ENCODE peak calls at places on chromosome 19, in ten cellular contexts. L is AG04450, R is choroid plexus epithelial cell, P is pancreas, M is NB4, U is fibroblast of lung, G is mammary epithelial cell, C is PC-3, H is lower lobe of right lung, X is heart right ventricle. I is an unnamed sample.

GRCh38 chr19:30689474-30689873 is 317.3 kb downstream of the ZNF536 start:
- DNase-seq in P (no peak), G (no peak), H (no peak), C (no peak), X (no peak), M (no peak), R (no peak), L (no peak), U (no peak), I (no peak)

GRCh38 chr19:43447655-43448054 is 17.8 kb downstream of the LYPD3 start:
- DNase-seq in M (no peak), R (no peak), L (no peak), U (no peak), P (no peak), H (no peak), C (no peak), X (no peak), G (no peak), I (no peak)

GRCh38 chr19:19528721-19529490 is at the start of gene YJEFN3:
- DNase-seq in C (no peak), G (no peak), U (peak), R (peak), P (no peak), H (no peak), M (no peak), L (no peak), X (no peak), I (no peak)

GRCh38 chr19:485583-486236 is 10.6 kb upstream of the MADCAM1 start:
- DNase-seq in M (no peak), C (no peak), G (peak), X (no peak), H (no peak), P (peak), R (peak), L (no peak), U (peak), I (no peak)

GRCh38 chr19:56132316-56132822 is 8.7 kb upstream of the ZNF444 start:
- DNase-seq in X (peak), R (peak), H (peak), M (no peak), G (no peak), P (no peak), L (no peak), U (peak), C (no peak), I (no peak)

GRCh38 chr19:1445932-1446712 is 3.8 kb upstream of the APC2 start:
- DNase-seq in C (peak), P (no peak), U (no peak), G (no peak), H (no peak), L (no peak), M (no peak), X (no peak), R (no peak), I (no peak)

GRCh38 chr19:51676566-51677083 is 16.5 kb upstream of the SPACA6 start:
- DNase-seq in R (no peak), L (no peak), C (no peak), X (no peak), U (no peak), G (no peak), H (no peak), M (no peak), P (no peak), I (no peak)

GRCh38 chr19:51354742-51355148 is 11.4 kb downstream of the ETFB start:
- DNase-seq in X (no peak), M (no peak), U (peak), L (no peak), P (no peak), G (peak), R (peak), C (no peak), H (no peak), I (no peak)

GRCh38 chr19:19053508-19054314 is 10.1 kb upstream of the SLC25A42 start:
- DNase-seq in X (peak), H (peak), U (no peak), C (peak), R (peak), G (no peak), M (peak), P (peak), L (no peak), I (no peak)

GRCh38 chr19:6963937-6964336 is 57.3 kb downstream of the MBD3L2B start:
- DNase-seq in U (no peak), G (no peak), L (no peak), P (no peak), M (peak), R (no peak), X (no peak), C (peak), H (no peak), I (no peak)

GRCh38 chr19:811511-812048 is 10.2 kb downstream of the PLPPR3 start:
- DNase-seq in X (no peak), C (no peak), H (no peak), M (peak), U (no peak), G (no peak), P (no peak), L (no peak), R (no peak), I (no peak)

GRCh38 chr19:377801-378581 is 31.0 kb downstream of the C2CD4C start:
- DNase-seq in L (no peak), G (peak), X (no peak), H (no peak), U (no peak), R (no peak), P (no peak), M (no peak), C (no peak), I (no peak)

GRCh38 chr19:57558525-57558924 is 1.1 kb downstream of the ZNF550 start:
- DNase-seq in H (no peak), U (peak), L (no peak), C (peak), M (peak), X (no peak), G (no peak), R (peak), P (no peak), I (no peak)

GRCh38 chr19:39498262-39499081 is at the start of gene DLL3:
- DNase-seq in P (no peak), M (peak), R (peak), U (no peak), H (no peak), G (peak), C (peak), L (no peak), X (no peak), I (no peak)

GRCh38 chr19:46975918-46976782 is 43.5 kb upstream of the NPAS1 start:
- DNase-seq in M (no peak), R (peak), U (peak), H (peak), P (peak), X (peak), L (peak), C (peak), G (peak), I (no peak)

GRCh38 chr19:48498576-48498879 is 13.1 kb downstream of the LMTK3 start:
- DNase-seq in C (no peak), P (no peak), G (no peak), M (no peak), L (no peak), X (no peak), R (no peak), U (no peak), H (no peak), I (no peak)

GRCh38 chr19:6060600-6061391 is 49.5 kb downstream of the RFX2 start:
- DNase-seq in X (no peak), U (peak), H (no peak), R (no peak), G (peak), C (peak), P (no peak), L (no peak), M (peak), I (no peak)

GRCh38 chr19:31253816-31254551 is 95.3 kb downstream of the TSHZ3 start:
- DNase-seq in H (no peak), X (no peak), P (peak), R (peak), L (peak), U (peak), M (no peak), C (peak), G (peak), I (no peak)

GRCh38 chr19:46571495-46571894 is 29.6 kb upstream of the CALM3 start:
- DNase-seq in U (no peak), M (peak), R (peak), X (no peak), L (no peak), P (no peak), G (peak), H (no peak), C (peak), I (no peak)

GRCh38 chr19:11295665-11296245 is at the start of gene TSPAN16:
- DNase-seq in U (no peak), H (no peak), X (no peak), M (peak), P (no peak), L (no peak), R (no peak), G (no peak), C (no peak), I (no peak)

GRCh38 chr19:48511321-48511731 is 309 bp downstream of the LMTK3 start:
- DNase-seq in L (no peak), C (no peak), X (no peak), R (no peak), H (no peak), M (peak), P (no peak), U (no peak), G (no peak), I (no peak)

GRCh38 chr19:41862445-41862986 is 2.5 kb downstream of the RPS19 start:
- DNase-seq in L (no peak), R (no peak), M (no peak), X (no peak), H (no peak), G (no peak), U (no peak), P (no peak), C (no peak), I (no peak)

GRCh38 chr19:38032951-38033350 is 125.9 kb downstream of the SIPA1L3 start:
- DNase-seq in C (no peak), H (no peak), R (peak), P (no peak), X (no peak), M (no peak), U (peak), L (no peak), G (no peak), I (no peak)

GRCh38 chr19:19366691-19367396 is 38.6 kb upstream of the GATAD2A start:
- DNase-seq in H (peak), L (peak), X (peak), P (peak), U (peak), G (peak), C (peak), R (peak), M (peak), I (peak)

GRCh38 chr19:29277107-29277506 is 64.2 kb upstream of the UQCRFS1 start:
- DNase-seq in M (peak), U (no peak), G (no peak), L (no peak), P (no peak), R (no peak), X (peak), H (no peak), C (no peak), I (peak)

GRCh38 chr19:19152668-19153384 is 14.5 kb upstream of the TMEM161A start:
- DNase-seq in P (no peak), L (no peak), M (no peak), G (no peak), R (no peak), U (no peak), X (no peak), C (no peak), H (no peak), I (no peak)

GRCh38 chr19:33406521-33407139 is 33.1 kb downstream of the CEBPG start:
- DNase-seq in P (peak), U (peak), C (peak), L (no peak), G (peak), M (peak), X (peak), R (peak), H (peak), I (no peak)

GRCh38 chr19:7382694-7383093 is 34.0 kb downstream of the ARHGEF18 start:
- DNase-seq in U (no peak), G (no peak), M (no peak), H (no peak), P (no peak), C (no peak), L (no peak), X (no peak), R (no peak), I (no peak)

GRCh38 chr19:38731654-38732301 is 12.5 kb downstream of the CAPN12 start:
- DNase-seq in U (no peak), C (no peak), L (no peak), M (no peak), P (peak), R (no peak), H (peak), X (no peak), G (no peak), I (no peak)

DNA sequence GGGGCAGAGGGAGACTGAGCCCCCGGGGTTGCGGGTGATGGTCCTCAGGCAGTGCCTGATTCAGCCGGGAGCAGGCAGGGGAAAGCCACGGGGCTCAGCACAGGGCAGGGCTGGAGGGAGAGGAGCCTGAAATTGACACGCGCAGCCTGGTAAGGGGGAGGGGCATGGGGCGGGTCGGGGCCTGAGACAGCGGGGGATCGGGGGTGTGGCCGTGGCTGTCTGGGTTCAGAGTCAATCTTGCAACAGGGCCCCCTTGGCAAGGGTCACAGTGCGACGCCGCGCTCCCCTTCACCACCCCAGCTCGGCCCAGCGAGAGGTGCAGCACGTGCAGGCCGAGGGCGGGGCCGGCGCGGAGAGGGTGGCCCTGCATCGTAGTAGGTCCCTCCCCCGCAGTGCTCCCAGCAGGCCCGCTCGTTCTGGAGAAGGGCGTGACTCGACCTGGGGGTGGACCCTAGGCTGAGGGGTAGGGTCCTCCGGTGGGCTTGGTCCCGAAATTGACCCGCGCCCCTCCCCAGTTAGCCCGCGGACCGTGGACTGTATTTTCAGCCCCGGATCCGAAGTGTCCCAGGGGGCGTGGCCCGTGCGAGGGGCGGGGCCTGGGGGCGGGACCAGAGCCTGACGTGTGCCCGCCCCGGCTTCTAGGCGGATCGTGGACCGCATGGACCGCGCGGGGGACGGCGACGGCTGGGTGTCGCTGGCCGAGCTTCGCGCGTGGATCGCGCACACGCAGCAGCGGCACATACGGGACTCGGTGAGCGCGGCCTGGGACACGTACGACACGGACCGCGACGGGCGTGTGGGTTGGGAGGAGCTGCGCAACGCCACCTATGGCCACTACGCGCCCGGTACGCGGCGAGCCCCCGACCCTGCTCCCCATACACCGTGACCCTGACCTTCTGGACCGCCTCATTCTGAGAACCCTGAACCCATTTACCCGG is 6.0 kb downstream of the RCN3 start:
- DNase-seq in U (peak), P (peak), G (peak), X (peak), H (peak), L (no peak), M (peak), R (peak), C (peak), I (no peak)
- TF ChIP-seq CTCF in U (no peak), P (peak), G (peak), X (peak), H (peak), L (peak), M (peak), R (peak), C (peak), I (peak)

DNA sequence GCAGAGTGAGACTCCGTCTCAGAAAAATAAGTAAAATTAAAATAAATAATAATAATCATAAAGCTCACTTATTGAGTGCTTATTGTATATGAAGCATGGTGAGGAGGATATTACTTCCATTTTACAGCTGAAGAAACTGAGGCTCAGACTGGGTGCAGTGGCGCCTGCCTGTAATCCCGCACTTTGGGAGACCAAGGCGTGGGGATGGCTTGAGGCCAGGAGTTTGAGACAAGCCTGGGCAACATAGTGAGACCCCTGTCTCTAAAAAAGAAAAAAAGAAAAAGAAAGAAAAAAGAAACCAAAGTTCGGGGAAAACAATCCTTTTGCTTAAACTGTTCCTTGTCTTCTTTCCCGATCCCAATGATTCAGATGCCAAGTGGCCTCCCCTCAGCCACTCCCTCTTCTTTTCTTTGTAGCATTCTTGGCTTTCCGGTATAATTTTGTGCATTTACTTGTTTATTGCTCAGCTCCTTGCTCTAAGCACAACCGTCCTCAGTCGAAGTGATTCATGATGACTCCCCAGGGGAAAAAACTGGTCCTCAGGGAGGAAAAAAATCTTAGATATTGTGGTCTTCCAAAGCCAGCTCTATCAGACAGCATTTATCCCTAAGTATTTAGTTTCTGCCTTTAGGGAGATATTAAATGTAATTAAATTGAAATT is 969 bp upstream of the EIF3G start:
- DNase-seq in P (no peak), G (peak), L (peak), X (no peak), C (peak), R (peak), U (peak), M (peak), H (no peak), I (no peak)
- H3K4me3 ChIP-seq in P (no peak), G (no peak), L (no peak), X (no peak), C (peak), R (no peak), U (no peak), M (no peak), H (no peak), I (no peak)

DNA sequence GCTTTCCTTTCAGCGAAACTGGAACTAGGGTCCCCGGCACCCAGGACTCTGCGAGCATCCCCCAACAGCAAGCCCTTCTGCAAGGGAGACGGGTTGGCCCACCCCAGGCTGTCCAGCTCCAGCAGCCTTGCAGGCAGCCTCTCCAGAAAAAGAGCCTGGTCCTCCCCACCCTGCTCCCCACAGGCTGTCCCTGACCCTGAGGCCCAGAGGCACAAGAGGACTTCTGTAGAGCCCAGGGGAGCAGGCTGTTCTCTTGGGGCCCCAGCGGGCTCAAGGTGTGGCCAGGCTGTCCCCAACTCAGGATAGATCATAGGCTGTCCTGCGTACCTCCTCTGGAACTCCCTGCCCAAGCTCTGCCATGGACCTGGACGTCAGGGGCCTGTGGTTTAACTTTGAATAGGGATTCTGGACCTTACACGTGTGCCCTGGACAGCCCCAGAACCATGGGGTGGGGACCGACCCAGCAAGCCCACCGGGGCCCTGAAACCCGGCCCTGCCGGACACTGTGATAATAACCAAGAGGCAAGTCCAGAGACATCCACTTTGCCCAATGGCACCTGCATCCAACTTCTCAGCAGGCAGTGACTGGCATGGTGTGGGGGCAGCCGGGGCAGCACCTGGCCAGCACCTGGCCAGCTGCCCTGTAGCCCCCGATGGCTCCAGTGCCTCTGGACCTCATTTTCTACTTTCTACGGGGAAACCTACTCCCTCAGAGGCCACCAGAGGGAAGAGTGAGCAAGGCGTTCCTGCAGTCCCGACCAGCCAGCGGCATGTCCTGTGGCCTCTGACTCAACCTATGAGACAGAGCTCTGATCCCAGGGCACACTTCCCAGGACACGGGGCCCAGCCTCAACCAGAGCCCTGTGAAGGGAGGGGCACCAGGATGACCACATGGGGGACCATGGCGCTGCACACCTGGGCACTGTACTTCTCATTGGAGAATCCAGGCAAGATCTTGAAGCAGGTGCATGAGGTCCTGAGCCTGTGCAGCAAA is 50.9 kb upstream of the TPM4 start:
- DNase-seq in C (peak), L (peak), M (peak), G (peak), P (peak), R (peak), H (no peak), U (peak), X (no peak), I (no peak)
- TF ChIP-seq CTCF in C (peak), L (peak), M (peak), G (peak), P (peak), R (peak), H (peak), U (peak), X (peak), I (peak)

DNA sequence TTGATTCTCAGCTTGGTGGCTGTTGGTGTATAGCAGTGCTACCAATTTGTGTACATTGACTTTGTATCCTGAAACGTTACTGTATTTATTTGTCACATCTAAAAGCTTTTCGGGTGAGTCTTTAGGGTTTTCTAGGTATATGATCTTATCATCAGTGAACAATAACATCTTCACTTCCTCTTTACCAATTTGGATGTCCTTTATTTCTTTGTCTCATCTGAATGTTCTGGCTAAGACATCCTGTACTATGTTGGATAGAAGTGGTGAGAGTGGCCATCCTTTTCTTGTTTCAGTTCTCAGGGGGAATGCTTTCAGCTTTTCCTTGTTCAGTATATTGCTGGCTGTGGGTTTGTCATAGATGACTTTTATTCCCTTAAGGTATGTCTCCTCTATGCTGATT is 6.0 kb upstream of the ZNF738 start:
- DNase-seq in G (no peak), H (no peak), X (no peak), P (no peak), L (no peak), C (no peak), M (no peak), R (no peak), U (no peak), I (no peak)
- H3K4me3 ChIP-seq in G (no peak), H (no peak), X (no peak), P (no peak), L (no peak), C (no peak), M (no peak), R (no peak), U (no peak), I (no peak)

GRCh38 chr19:13100871-13101589 is 1.6 kb downstream of the LYL1 start:
- DNase-seq in X (no peak), P (no peak), L (no peak), G (no peak), H (no peak), C (peak), M (peak), U (no peak), R (no peak), I (no peak)
- TF ChIP-seq CTCF in X (peak), P (no peak), L (peak), G (peak), H (peak), C (peak), M (peak), U (no peak), R (peak), I (peak)